ENCODE peak calls at places on chromosomes 11 and 22, in six cellular contexts. One of them, this sample, is unnamed.

GRCh38 chr11:8206251-8207079 is 37.6 kb upstream of the RIC3 start:
- DNase-seq in IMR-90: no peak
- DNase-seq in neuronal stem cell: no peak
- DNase-seq in mesenchymal stem cell: no peak
- DNase-seq in trophoblast cell: peak; percentile 69
- DNase-seq in H1: peak; percentile 49
- DNase-seq in this sample: peak; percentile 77

GRCh38 chr11:118921121-118921928 is 4.4 kb downstream of the BCL9L start:
- DNase-seq in IMR-90: peak; percentile 88
- DNase-seq in neuronal stem cell: no peak
- DNase-seq in mesenchymal stem cell: peak; percentile 98
- DNase-seq in trophoblast cell: peak; percentile 97
- DNase-seq in H1: peak; percentile 79
- DNase-seq in this sample: peak; percentile 63

GRCh38 chr22:44394246-44395115 is 81.7 kb upstream of the SHISAL1 start:
- DNase-seq in IMR-90: no peak
- DNase-seq in neuronal stem cell: no peak
- DNase-seq in mesenchymal stem cell: no peak
- DNase-seq in trophoblast cell: no peak
- DNase-seq in H1: peak; percentile 37
- DNase-seq in this sample: peak; percentile 15

GRCh38 chr22:47210686-47211085 is 448.2 kb downstream of the TBC1D22A start:
- DNase-seq in IMR-90: no peak
- DNase-seq in neuronal stem cell: no peak
- DNase-seq in mesenchymal stem cell: no peak
- DNase-seq in trophoblast cell: no peak
- DNase-seq in H1: peak; percentile 28
- DNase-seq in this sample: no peak

GRCh38 chr11:131910491-131911387 is 540.3 kb downstream of the NTM start:
- DNase-seq in IMR-90: peak; percentile 43
- DNase-seq in neuronal stem cell: peak; percentile 48
- DNase-seq in mesenchymal stem cell: peak; percentile 62
- DNase-seq in trophoblast cell: no peak
- DNase-seq in H1: peak; percentile 74
- DNase-seq in this sample: peak; percentile 51

GRCh38 chr11:92393218-92393617 is 168.6 kb downstream of the FAT3 start:
- DNase-seq in IMR-90: no peak
- DNase-seq in neuronal stem cell: no peak
- DNase-seq in mesenchymal stem cell: no peak
- DNase-seq in trophoblast cell: no peak
- DNase-seq in H1: no peak
- DNase-seq in this sample: no peak

GRCh38 chr22:29979645-29980303 is 96.8 kb downstream of the MTMR3 start:
- DNase-seq in IMR-90: no peak
- DNase-seq in neuronal stem cell: no peak
- DNase-seq in mesenchymal stem cell: no peak
- DNase-seq in trophoblast cell: no peak
- DNase-seq in H1: no peak
- DNase-seq in this sample: no peak

GRCh38 chr11:14015711-14016110 is 53.2 kb downstream of the SPON1 start:
- DNase-seq in IMR-90: peak; percentile 81
- DNase-seq in neuronal stem cell: peak; percentile 5
- DNase-seq in mesenchymal stem cell: peak; percentile 47
- DNase-seq in trophoblast cell: peak; percentile 86
- DNase-seq in H1: no peak
- DNase-seq in this sample: peak; percentile 46

GRCh38 chr22:35486116-35486631 is 54.5 kb upstream of the RASD2 start:
- DNase-seq in IMR-90: no peak
- DNase-seq in neuronal stem cell: no peak
- DNase-seq in mesenchymal stem cell: no peak
- DNase-seq in trophoblast cell: no peak
- DNase-seq in H1: no peak
- DNase-seq in this sample: no peak
- H2BK120ac ChIP-seq in IMR-90: no peak overlapping the region
- H2BK120ac ChIP-seq in neuronal stem cell: no peak overlapping the region
- H2BK120ac ChIP-seq in mesenchymal stem cell: no peak overlapping the region
- H2BK120ac ChIP-seq in trophoblast cell: no peak overlapping the region
- H2BK120ac ChIP-seq in H1: no peak overlapping the region
- H2BK120ac ChIP-seq in this sample: no peak overlapping the region

GRCh38 chr22:40908895-40909294 is 42.3 kb upstream of the RBX1 start:
- DNase-seq in IMR-90: no peak
- DNase-seq in neuronal stem cell: no peak
- DNase-seq in mesenchymal stem cell: no peak
- DNase-seq in trophoblast cell: no peak
- DNase-seq in H1: no peak
- DNase-seq in this sample: peak; percentile 28
- H4K91ac ChIP-seq in IMR-90: no peak overlapping the region
- H4K91ac ChIP-seq in neuronal stem cell: no peak overlapping the region
- H4K91ac ChIP-seq in mesenchymal stem cell: no peak overlapping the region
- H4K91ac ChIP-seq in trophoblast cell: no peak overlapping the region
- H4K91ac ChIP-seq in H1: no peak overlapping the region
- H4K91ac ChIP-seq in this sample: no peak overlapping the region

GRCh38 chr11:69770525-69770924 is 4.6 kb downstream of the FGF4 start:
- DNase-seq in IMR-90: no peak
- DNase-seq in neuronal stem cell: no peak
- DNase-seq in mesenchymal stem cell: no peak
- DNase-seq in trophoblast cell: no peak
- DNase-seq in H1: no peak
- DNase-seq in this sample: no peak
- H3K27me3 ChIP-seq in IMR-90: peaks cover 78% of the 10 kb centered on the region
- H3K27me3 ChIP-seq in neuronal stem cell: peaks cover 16% of the 10 kb centered on the region
- H3K27me3 ChIP-seq in mesenchymal stem cell: peaks cover 61% of the 10 kb centered on the region
- H3K27me3 ChIP-seq in trophoblast cell: peaks cover 31% of the 10 kb centered on the region
- H3K27me3 ChIP-seq in H1: peaks cover 27% of the 10 kb centered on the region
- H3K27me3 ChIP-seq in this sample: peaks cover 14% of the 10 kb centered on the region

GRCh38 chr11:59550842-59551650 is 39.7 kb downstream of the OR4D9 start:
- DNase-seq in IMR-90: peak; percentile 92
- DNase-seq in neuronal stem cell: peak; percentile 91
- DNase-seq in mesenchymal stem cell: peak; percentile 96
- DNase-seq in trophoblast cell: peak; percentile 93
- DNase-seq in H1: peak; percentile 86
- DNase-seq in this sample: peak; percentile 81
- H2BK120ac ChIP-seq in IMR-90: peak overlapping the region; percentile 31
- H2BK120ac ChIP-seq in neuronal stem cell: no peak overlapping the region
- H2BK120ac ChIP-seq in mesenchymal stem cell: no peak overlapping the region
- H2BK120ac ChIP-seq in trophoblast cell: no peak overlapping the region
- H2BK120ac ChIP-seq in H1: no peak overlapping the region
- H2BK120ac ChIP-seq in this sample: no peak overlapping the region

GRCh38 chr11:58039589-58039988 is 8.8 kb downstream of the OR6Q1 start:
- DNase-seq in IMR-90: no peak
- DNase-seq in neuronal stem cell: no peak
- DNase-seq in mesenchymal stem cell: no peak
- DNase-seq in trophoblast cell: no peak
- DNase-seq in H1: no peak
- DNase-seq in this sample: no peak
- H4K91ac ChIP-seq in IMR-90: no peak overlapping the region
- H4K91ac ChIP-seq in neuronal stem cell: no peak overlapping the region
- H4K91ac ChIP-seq in mesenchymal stem cell: no peak overlapping the region
- H4K91ac ChIP-seq in trophoblast cell: no peak overlapping the region
- H4K91ac ChIP-seq in H1: no peak overlapping the region
- H4K91ac ChIP-seq in this sample: no peak overlapping the region

GRCh38 chr22:37007666-37008065 is 11.6 kb downstream of the TST start:
- DNase-seq in IMR-90: no peak
- DNase-seq in neuronal stem cell: no peak
- DNase-seq in mesenchymal stem cell: no peak
- DNase-seq in trophoblast cell: no peak
- DNase-seq in H1: no peak
- DNase-seq in this sample: no peak
- H3K27me3 ChIP-seq in IMR-90: peaks cover 48% of the 10 kb centered on the region
- H3K27me3 ChIP-seq in neuronal stem cell: no peaks in the 10 kb centered on the region
- H3K27me3 ChIP-seq in mesenchymal stem cell: peaks cover 68% of the 10 kb centered on the region
- H3K27me3 ChIP-seq in trophoblast cell: no peaks in the 10 kb centered on the region
- H3K27me3 ChIP-seq in H1: no peaks in the 10 kb centered on the region
- H3K27me3 ChIP-seq in this sample: no peaks in the 10 kb centered on the region

GRCh38 chr11:83364500-83365059 is 78.4 kb upstream of the CCDC90B start:
- DNase-seq in IMR-90: no peak
- DNase-seq in neuronal stem cell: no peak
- DNase-seq in mesenchymal stem cell: no peak
- DNase-seq in trophoblast cell: no peak
- DNase-seq in H1: no peak
- DNase-seq in this sample: no peak
- H2BK120ac ChIP-seq in IMR-90: no peak overlapping the region
- H2BK120ac ChIP-seq in neuronal stem cell: no peak overlapping the region
- H2BK120ac ChIP-seq in mesenchymal stem cell: no peak overlapping the region
- H2BK120ac ChIP-seq in trophoblast cell: no peak overlapping the region
- H2BK120ac ChIP-seq in H1: no peak overlapping the region
- H2BK120ac ChIP-seq in this sample: no peak overlapping the region

GRCh38 chr11:100240051-100240450 is 447.0 kb upstream of the ARHGAP42 start:
- DNase-seq in IMR-90: no peak
- DNase-seq in neuronal stem cell: no peak
- DNase-seq in mesenchymal stem cell: no peak
- DNase-seq in trophoblast cell: peak; percentile 28
- DNase-seq in H1: no peak
- DNase-seq in this sample: no peak
- H4K91ac ChIP-seq in IMR-90: no peak overlapping the region
- H4K91ac ChIP-seq in neuronal stem cell: no peak overlapping the region
- H4K91ac ChIP-seq in mesenchymal stem cell: no peak overlapping the region
- H4K91ac ChIP-seq in trophoblast cell: no peak overlapping the region
- H4K91ac ChIP-seq in H1: no peak overlapping the region
- H4K91ac ChIP-seq in this sample: no peak overlapping the region

This sample was measured in H9.